ENCODE peak calls at places on chromosome 15, in six cellular contexts. One of them, this sample, is unnamed.

GRCh38 chr15:67769468-67770097 is 55.7 kb upstream of the SKOR1 start:
- DNase-seq in PC-3: no peak
- DNase-seq in BJ: no peak
- DNase-seq in fibroblast of lung: no peak
- DNase-seq in progenitor cell of endocrine pancreas: no peak
- DNase-seq in transverse colon: no peak
- DNase-seq in this sample: no peak

GRCh38 chr15:68463996-68464395 is 32.0 kb upstream of the ITGA11 start:
- DNase-seq in PC-3: no peak
- DNase-seq in BJ: no peak
- DNase-seq in progenitor cell of endocrine pancreas: no peak
- DNase-seq in fibroblast of lung: peak; percentile 55
- DNase-seq in transverse colon: no peak
- DNase-seq in this sample: no peak

GRCh38 chr15:39000008-39000734 is 435.6 kb upstream of the RASGRP1 start:
- DNase-seq in PC-3: no peak
- DNase-seq in BJ: no peak
- DNase-seq in fibroblast of lung: no peak
- DNase-seq in progenitor cell of endocrine pancreas: no peak
- DNase-seq in transverse colon: no peak
- DNase-seq in this sample: no peak

GRCh38 chr15:69305204-69305931 is 6.7 kb downstream of the PAQR5 start:
- DNase-seq in PC-3: peak; percentile 90
- DNase-seq in progenitor cell of endocrine pancreas: no peak
- DNase-seq in BJ: peak; percentile 75
- DNase-seq in fibroblast of lung: peak; percentile 93
- DNase-seq in transverse colon: peak; percentile 67
- DNase-seq in this sample: no peak

GRCh38 chr15:59313703-59314332 is 58.9 kb downstream of the MYO1E start:
- DNase-seq in BJ: no peak
- DNase-seq in transverse colon: peak; percentile 93
- DNase-seq in PC-3: peak; percentile 90
- DNase-seq in progenitor cell of endocrine pancreas: no peak
- DNase-seq in fibroblast of lung: peak; percentile 83
- DNase-seq in this sample: peak; percentile 54

GRCh38 chr15:58179741-58180381 is 41.7 kb downstream of the AQP9 start:
- DNase-seq in fibroblast of lung: peak; percentile 17
- DNase-seq in progenitor cell of endocrine pancreas: no peak
- DNase-seq in BJ: no peak
- DNase-seq in transverse colon: no peak
- DNase-seq in PC-3: peak; percentile 56
- DNase-seq in this sample: no peak

GRCh38 chr15:33243869-33244268 is 49.4 kb upstream of the FMN1 start:
- DNase-seq in transverse colon: no peak
- DNase-seq in BJ: no peak
- DNase-seq in PC-3: peak; percentile 86
- DNase-seq in progenitor cell of endocrine pancreas: no peak
- DNase-seq in fibroblast of lung: peak; percentile 59
- DNase-seq in this sample: no peak

GRCh38 chr15:59437777-59438574 is at the start of gene FAM81A:
- DNase-seq in fibroblast of lung: peak; percentile 72
- DNase-seq in PC-3: peak; percentile 68
- DNase-seq in progenitor cell of endocrine pancreas: peak; percentile 60
- DNase-seq in BJ: peak; percentile 13
- DNase-seq in transverse colon: peak; percentile 80
- DNase-seq in this sample: peak; percentile 97

GRCh38 chr15:87736401-87736800 is 520.1 kb downstream of the NTRK3 start:
- DNase-seq in transverse colon: no peak
- DNase-seq in fibroblast of lung: peak; percentile 90
- DNase-seq in PC-3: no peak
- DNase-seq in progenitor cell of endocrine pancreas: no peak
- DNase-seq in BJ: no peak
- DNase-seq in this sample: no peak

GRCh38 chr15:58532126-58532525 is 100.3 kb downstream of the LIPC start:
- DNase-seq in transverse colon: no peak
- DNase-seq in PC-3: no peak
- DNase-seq in BJ: no peak
- DNase-seq in progenitor cell of endocrine pancreas: no peak
- DNase-seq in fibroblast of lung: no peak
- DNase-seq in this sample: no peak

GRCh38 chr15:57496946-57497944 is 94.5 kb upstream of the MYZAP start:
- DNase-seq in fibroblast of lung: peak; percentile 62
- DNase-seq in BJ: no peak
- DNase-seq in progenitor cell of endocrine pancreas: no peak
- DNase-seq in PC-3: peak; percentile 67
- DNase-seq in transverse colon: peak; percentile 27
- DNase-seq in this sample: no peak

GRCh38 chr15:55587321-55588069 is 650 bp downstream of the PYGO1 start:
- DNase-seq in transverse colon: peak; percentile 7
- DNase-seq in fibroblast of lung: peak; percentile 70
- DNase-seq in BJ: no peak
- DNase-seq in progenitor cell of endocrine pancreas: peak; percentile 50
- DNase-seq in PC-3: peak; percentile 28
- DNase-seq in this sample: no peak

GRCh38 chr15:39814487-39814886 is 31.8 kb upstream of the FSIP1 start:
- DNase-seq in transverse colon: no peak
- DNase-seq in progenitor cell of endocrine pancreas: no peak
- DNase-seq in fibroblast of lung: no peak
- DNase-seq in PC-3: no peak
- DNase-seq in BJ: no peak
- DNase-seq in this sample: no peak

GRCh38 chr15:55230051-55230670 is 33.4 kb upstream of the RSL24D1 start:
- DNase-seq in fibroblast of lung: peak; percentile 76
- DNase-seq in transverse colon: no peak
- DNase-seq in BJ: no peak
- DNase-seq in progenitor cell of endocrine pancreas: no peak
- DNase-seq in PC-3: no peak
- DNase-seq in this sample: no peak

GRCh38 chr15:41474941-41475340 is 18.7 kb upstream of the ITPKA start:
- DNase-seq in transverse colon: peak; percentile 60
- DNase-seq in PC-3: peak; percentile 75
- DNase-seq in fibroblast of lung: no peak
- DNase-seq in progenitor cell of endocrine pancreas: no peak
- DNase-seq in BJ: no peak
- DNase-seq in this sample: no peak
- TF ChIP-seq CTCF in transverse colon: no peak
- TF ChIP-seq CTCF in PC-3: no peak
- TF ChIP-seq CTCF in fibroblast of lung: no peak
- TF ChIP-seq CTCF in progenitor cell of endocrine pancreas: no peak
- TF ChIP-seq CTCF in BJ: no peak
- TF ChIP-seq CTCF in this sample: no peak

DNA sequence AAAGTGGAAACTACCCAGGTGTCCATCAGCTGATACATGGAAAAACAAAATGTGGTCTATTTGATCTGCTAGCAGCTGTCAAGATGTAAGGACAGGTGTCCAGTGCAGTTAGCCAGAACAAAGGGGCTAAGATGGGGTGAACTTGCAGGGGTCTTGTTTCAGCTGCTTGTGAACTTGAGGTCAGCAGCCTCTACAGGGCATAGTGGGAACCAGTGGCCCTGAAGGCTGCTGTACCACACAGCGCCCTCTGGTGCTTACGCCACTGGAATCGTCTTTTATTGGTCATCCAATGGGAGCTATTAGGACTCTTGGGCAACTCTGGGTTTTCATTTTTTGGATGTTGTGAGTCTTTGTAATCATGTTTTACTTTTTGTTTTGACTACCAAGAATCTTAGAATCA is 62.2 kb upstream of the CTSH start:
- DNase-seq in fibroblast of lung: no peak
- DNase-seq in PC-3: peak; percentile 32
- DNase-seq in progenitor cell of endocrine pancreas: peak; percentile 55
- DNase-seq in transverse colon: peak; percentile 53
- DNase-seq in BJ: no peak
- DNase-seq in this sample: peak; percentile 37
- TF ChIP-seq CTCF in fibroblast of lung: peak; percentile 35
- TF ChIP-seq CTCF in PC-3: peak; percentile 56
- TF ChIP-seq CTCF in progenitor cell of endocrine pancreas: peak; percentile 85
- TF ChIP-seq CTCF in transverse colon: peak; percentile 18
- TF ChIP-seq CTCF in BJ: peak; percentile 39
- TF ChIP-seq CTCF in this sample: no peak

GRCh38 chr15:75532413-75533250 is 46.5 kb downstream of the PTPN9 start:
- DNase-seq in progenitor cell of endocrine pancreas: peak; percentile 10
- DNase-seq in PC-3: peak; percentile 46
- DNase-seq in transverse colon: peak; percentile 56
- DNase-seq in fibroblast of lung: peak; percentile 64
- DNase-seq in BJ: peak; percentile 37
- DNase-seq in this sample: no peak
- TF ChIP-seq CTCF in progenitor cell of endocrine pancreas: peak; percentile 62
- TF ChIP-seq CTCF in PC-3: peak; percentile 58
- TF ChIP-seq CTCF in transverse colon: peak; percentile 50
- TF ChIP-seq CTCF in fibroblast of lung: peak; percentile 34
- TF ChIP-seq CTCF in BJ: peak; percentile 43
- TF ChIP-seq CTCF in this sample: no peak

GRCh38 chr15:48855501-48856440 is 22.2 kb upstream of the EID1 start:
- DNase-seq in progenitor cell of endocrine pancreas: no peak
- DNase-seq in transverse colon: peak; percentile 40
- DNase-seq in fibroblast of lung: peak; percentile 82
- DNase-seq in BJ: no peak
- DNase-seq in PC-3: peak; percentile 54
- DNase-seq in this sample: no peak
- TF ChIP-seq CTCF in progenitor cell of endocrine pancreas: peak; percentile 54
- TF ChIP-seq CTCF in transverse colon: peak; percentile 46
- TF ChIP-seq CTCF in fibroblast of lung: peak; percentile 47
- TF ChIP-seq CTCF in BJ: peak; percentile 65
- TF ChIP-seq CTCF in PC-3: peak; percentile 67
- TF ChIP-seq CTCF in this sample: no peak

DNA sequence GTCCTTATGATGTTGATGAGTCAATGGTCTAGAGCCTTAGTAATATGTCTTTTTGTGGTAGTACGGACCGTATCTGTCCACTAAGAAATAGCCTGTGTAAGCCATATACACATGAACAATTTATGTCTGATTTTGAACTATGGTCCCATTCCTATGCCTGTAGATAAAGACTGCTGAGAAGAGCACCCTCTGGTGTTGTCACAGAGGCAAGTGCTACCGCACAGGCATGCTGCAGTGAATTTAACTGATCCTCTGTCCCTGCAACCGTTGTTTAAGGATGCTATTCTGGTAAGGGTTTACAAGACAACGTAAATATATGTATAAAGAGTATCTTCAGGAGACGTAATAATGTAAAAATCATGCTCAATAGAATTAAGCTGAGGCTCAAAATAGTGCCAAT is 170.7 kb downstream of the UBE3A start:
- DNase-seq in fibroblast of lung: no peak
- DNase-seq in progenitor cell of endocrine pancreas: no peak
- DNase-seq in transverse colon: no peak
- DNase-seq in PC-3: peak; percentile 14
- DNase-seq in BJ: no peak
- DNase-seq in this sample: no peak
- TF ChIP-seq CTCF in fibroblast of lung: no peak
- TF ChIP-seq CTCF in progenitor cell of endocrine pancreas: peak; percentile 35
- TF ChIP-seq CTCF in transverse colon: no peak
- TF ChIP-seq CTCF in PC-3: peak; percentile 52
- TF ChIP-seq CTCF in BJ: no peak
- TF ChIP-seq CTCF in this sample: no peak

GRCh38 chr15:44181410-44181809 is 13.7 kb downstream of the FRMD5 start:
- DNase-seq in progenitor cell of endocrine pancreas: no peak
- DNase-seq in BJ: no peak
- DNase-seq in PC-3: no peak
- DNase-seq in transverse colon: peak; percentile 51
- DNase-seq in fibroblast of lung: no peak
- DNase-seq in this sample: no peak
- TF ChIP-seq CTCF in progenitor cell of endocrine pancreas: no peak
- TF ChIP-seq CTCF in BJ: no peak
- TF ChIP-seq CTCF in PC-3: no peak
- TF ChIP-seq CTCF in transverse colon: no peak
- TF ChIP-seq CTCF in fibroblast of lung: no peak
- TF ChIP-seq CTCF in this sample: no peak

DNA sequence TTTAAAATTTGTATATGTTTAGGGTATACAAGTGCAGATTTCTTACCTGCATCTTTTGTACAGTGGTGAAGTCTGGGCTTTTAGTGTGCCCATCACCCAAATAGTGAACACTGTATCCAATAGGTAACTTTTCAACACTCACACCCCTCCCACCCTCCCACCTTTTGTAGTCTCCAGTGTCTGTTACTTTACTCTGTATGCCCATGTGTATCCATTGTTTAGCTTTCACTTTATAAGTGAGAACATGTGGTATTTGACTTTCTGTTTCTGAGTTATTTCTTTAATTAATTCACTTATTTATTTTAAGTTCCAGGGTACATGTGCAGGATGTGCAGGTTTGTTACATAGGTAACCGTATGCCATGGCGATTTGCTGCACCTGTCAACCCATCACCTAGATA is 124.8 kb upstream of the NEO1 start:
- DNase-seq in progenitor cell of endocrine pancreas: no peak
- DNase-seq in transverse colon: no peak
- DNase-seq in PC-3: no peak
- DNase-seq in BJ: no peak
- DNase-seq in fibroblast of lung: no peak
- DNase-seq in this sample: no peak
- TF ChIP-seq CTCF in progenitor cell of endocrine pancreas: no peak
- TF ChIP-seq CTCF in transverse colon: no peak
- TF ChIP-seq CTCF in PC-3: no peak
- TF ChIP-seq CTCF in BJ: no peak
- TF ChIP-seq CTCF in fibroblast of lung: no peak
- TF ChIP-seq CTCF in this sample: no peak

DNA sequence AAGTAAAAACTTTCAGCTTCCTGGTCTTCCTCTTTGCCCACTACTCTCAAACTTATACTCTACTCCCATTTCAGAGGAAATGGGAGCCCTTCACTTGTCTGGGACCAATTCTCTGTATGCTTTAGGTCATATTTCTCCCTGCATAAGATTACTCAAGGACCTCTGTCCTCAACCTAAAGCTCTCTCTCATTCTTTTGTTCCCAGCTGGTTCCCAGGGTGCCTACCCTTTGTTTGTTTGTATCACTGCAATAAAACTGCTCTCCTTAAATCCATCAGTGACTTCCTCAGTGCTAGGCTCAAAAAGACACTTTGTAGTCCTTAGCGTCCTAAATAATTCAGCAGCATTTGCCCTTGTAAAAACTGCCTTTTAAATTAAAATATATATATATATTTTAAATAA is 2.9 kb downstream of the NGRN start:
- DNase-seq in BJ: no peak
- DNase-seq in transverse colon: no peak
- DNase-seq in PC-3: peak; percentile 51
- DNase-seq in progenitor cell of endocrine pancreas: no peak
- DNase-seq in fibroblast of lung: no peak
- DNase-seq in this sample: no peak
- TF ChIP-seq CTCF in BJ: no peak
- TF ChIP-seq CTCF in transverse colon: no peak
- TF ChIP-seq CTCF in PC-3: no peak
- TF ChIP-seq CTCF in progenitor cell of endocrine pancreas: no peak
- TF ChIP-seq CTCF in fibroblast of lung: no peak
- TF ChIP-seq CTCF in this sample: no peak

GRCh38 chr15:96462768-96463167 is 132.3 kb downstream of the NR2F2 start:
- DNase-seq in fibroblast of lung: no peak
- DNase-seq in BJ: no peak
- DNase-seq in transverse colon: no peak
- DNase-seq in PC-3: peak; percentile 21
- DNase-seq in progenitor cell of endocrine pancreas: no peak
- DNase-seq in this sample: no peak
- TF ChIP-seq CTCF in fibroblast of lung: peak; percentile 52
- TF ChIP-seq CTCF in BJ: peak; percentile 27
- TF ChIP-seq CTCF in transverse colon: no peak
- TF ChIP-seq CTCF in PC-3: peak; percentile 54
- TF ChIP-seq CTCF in progenitor cell of endocrine pancreas: no peak
- TF ChIP-seq CTCF in this sample: no peak

GRCh38 chr15:64334530-64334929 is 21.4 kb downstream of the CSNK1G1 start:
- DNase-seq in PC-3: no peak
- DNase-seq in transverse colon: peak; percentile 39
- DNase-seq in progenitor cell of endocrine pancreas: no peak
- DNase-seq in BJ: no peak
- DNase-seq in fibroblast of lung: no peak
- DNase-seq in this sample: no peak
- TF ChIP-seq CTCF in PC-3: no peak
- TF ChIP-seq CTCF in transverse colon: no peak
- TF ChIP-seq CTCF in progenitor cell of endocrine pancreas: no peak
- TF ChIP-seq CTCF in BJ: no peak
- TF ChIP-seq CTCF in fibroblast of lung: no peak
- TF ChIP-seq CTCF in this sample: no peak